ENCODE peak calls at places on chromosomes 3 and 15, in five cellular contexts. Y, R, P, H and C are unnamed samples.

GRCh38 chr3:196915375-196915774 is 27.0 kb downstream of the NCBP2 start:
- DNase-seq in Y (no peak), R (no peak), P (no peak), H (no peak), C (no peak)

GRCh38 chr3:194328080-194328571 is 23.0 kb downstream of the CPN2 start:
- DNase-seq in Y (no peak), R (peak; percentile 36), P (peak; percentile 76), H (no peak), C (peak; percentile 49)

GRCh38 chr3:171165499-171165921 is 139.0 kb upstream of the SLC2A2 start:
- DNase-seq in Y (no peak), R (peak; percentile 15), P (no peak), H (no peak), C (no peak)

GRCh38 chr3:63845215-63845614 is 18.4 kb downstream of the THOC7 start:
- DNase-seq in Y (no peak), R (no peak), P (no peak), H (no peak), C (no peak)

GRCh38 chr15:57470543-57470942 is 94.2 kb downstream of the CGNL1 start:
- DNase-seq in Y (no peak), R (no peak), P (no peak), H (no peak), C (no peak)

GRCh38 chr15:81939604-81940440 is 106.0 kb downstream of the MEX3B start:
- DNase-seq in Y (no peak), R (peak; percentile 48), P (no peak), H (peak; percentile 36), C (no peak)

GRCh38 chr3:135497979-135498378 is 467.5 kb upstream of the PPP2R3A start:
- DNase-seq in Y (no peak), R (no peak), P (no peak), H (no peak), C (no peak)

GRCh38 chr3:7160689-7161088 is 299.8 kb downstream of the GRM7 start:
- DNase-seq in Y (no peak), R (no peak), P (no peak), H (no peak), C (no peak)

GRCh38 chr15:74228723-74229081 is 7.4 kb upstream of the CCDC33 start:
- DNase-seq in Y (peak; percentile 40), R (no peak), P (no peak), H (no peak), C (no peak)

GRCh38 chr15:57114070-57114469 is 195.6 kb downstream of the TCF12 start:
- DNase-seq in Y (no peak), R (no peak), P (no peak), H (no peak), C (no peak)

GRCh38 chr15:72284781-72285180 is 12.4 kb upstream of the PARP6 start:
- DNase-seq in Y (no peak), R (no peak), P (no peak), H (no peak), C (no peak)

GRCh38 chr3:99505646-99506269 is 132.6 kb upstream of the COL8A1 start:
- DNase-seq in Y (no peak), R (peak; percentile 68), P (no peak), H (no peak), C (no peak)

GRCh38 chr3:97871206-97871605 is 49.4 kb downstream of the CRYBG3 start:
- DNase-seq in Y (no peak), R (no peak), P (no peak), H (no peak), C (no peak)

GRCh38 chr3:15528881-15529537 is 7.5 kb upstream of the COLQ start:
- DNase-seq in Y (no peak), R (no peak), P (no peak), H (no peak), C (no peak)

GRCh38 chr15:99174989-99175388 is 70.1 kb downstream of the SYNM start:
- DNase-seq in Y (no peak), R (no peak), P (no peak), H (no peak), C (no peak)

GRCh38 chr3:44960387-44961026 is 15.5 kb downstream of the ZDHHC3 start:
- DNase-seq in Y (no peak), R (no peak), P (no peak), H (no peak), C (no peak)

GRCh38 chr3:1830851-1831250 is 267.8 kb upstream of the CNTN4 start:
- DNase-seq in Y (no peak), R (no peak), P (no peak), H (no peak), C (no peak)

GRCh38 chr3:14943042-14943441 is 4.3 kb upstream of the NR2C2 start:
- DNase-seq in Y (no peak), R (no peak), P (peak; percentile 28), H (no peak), C (no peak)

GRCh38 chr3:193859195-193859594 is 266.2 kb downstream of the OPA1 start:
- DNase-seq in Y (no peak), R (no peak), P (no peak), H (no peak), C (no peak)

GRCh38 chr3:128922804-128923459 is 43.5 kb downstream of the ACAD9 start:
- DNase-seq in Y (no peak), R (no peak), P (no peak), H (no peak), C (no peak)

GRCh38 chr3:119891944-119892721 is 110.2 kb downstream of the NR1I2 start:
- DNase-seq in Y (no peak), R (peak; percentile 8), P (peak; percentile 26), H (peak; percentile 38), C (no peak)

GRCh38 chr3:168071535-168071934 is 24.2 kb downstream of the GOLIM4 start:
- DNase-seq in Y (no peak), R (no peak), P (peak; percentile 92), H (no peak), C (no peak)

GRCh38 chr3:14299767-14300166 is 102.6 kb upstream of the SLC6A6 start:
- DNase-seq in Y (no peak), R (peak; percentile 40), P (no peak), H (no peak), C (no peak)

GRCh38 chr3:34212671-34213070 is 414.2 kb downstream of the PDCD6IP start:
- DNase-seq in Y (peak; percentile 31), R (no peak), P (no peak), H (no peak), C (no peak)

GRCh38 chr3:118098818-118099217 is 935.8 kb downstream of the IGSF11 start:
- DNase-seq in Y (no peak), R (no peak), P (no peak), H (no peak), C (no peak)

GRCh38 chr3:12120374-12121140 is 38.2 kb downstream of the TIMP4 start:
- DNase-seq in Y (no peak), R (no peak), P (no peak), H (no peak), C (no peak)

GRCh38 chr15:67409175-67409574 is 111.8 kb upstream of the C15orf61 start:
- DNase-seq in Y (peak; percentile 25), R (no peak), P (no peak), H (no peak), C (no peak)

GRCh38 chr15:76190767-76191538 is 120.3 kb downstream of the ETFA start:
- DNase-seq in Y (peak; percentile 59), R (peak; percentile 95), P (no peak), H (peak; percentile 83), C (peak; percentile 98)

GRCh38 chr15:69422336-69422895 is 8.3 kb downstream of the KIF23 start:
- DNase-seq in Y (no peak), R (no peak), P (no peak), H (no peak), C (no peak)

GRCh38 chr3:68876112-68876713 is 56.1 kb downstream of the TAFA4 start:
- DNase-seq in Y (peak; percentile 8), R (peak; percentile 20), P (peak; percentile 9), H (peak; percentile 22), C (no peak)

GRCh38 chr3:114223146-114223545 is 14.2 kb downstream of the ZNF80 start:
- DNase-seq in Y (no peak), R (peak; percentile 7), P (no peak), H (no peak), C (no peak)

GRCh38 chr3:143601738-143602480 is 246.4 kb downstream of the SLC9A9 start:
- DNase-seq in Y (no peak), R (no peak), P (no peak), H (no peak), C (no peak)